ENCODE peak calls at places on chromosomes 16 and 17, in ten cellular contexts. A is ovary; F is breast epithelium; O is lung; M is Peyer's patch; J is effector memory CD4-positive, alpha-beta T cell; T is adipocyte; N is naive thymus-derived CD4-positive, alpha-beta T cell; B is SJSA1; R is adrenal gland. W is an unnamed sample.

GRCh38 chr17:41692722-41693521 is 4.2 kb downstream of the EIF1 start:
- DNase-seq in F (no peak), J (no peak), M (no peak), B (no peak), O (no peak), R (no peak), N (peak; percentile 26), A (no peak), T (peak; percentile 19), W (no peak)

GRCh38 chr16:77711775-77712174 is 10.5 kb upstream of the NUDT7 start:
- DNase-seq in T (no peak), F (no peak), B (no peak), J (no peak), R (no peak), A (no peak), O (no peak), N (no peak), M (no peak), W (no peak)

GRCh38 chr16:54291107-54291980 is 4.8 kb upstream of the IRX3 start:
- DNase-seq in F (no peak), B (no peak), J (no peak), T (no peak), N (no peak), M (no peak), O (no peak), R (no peak), A (no peak), W (no peak)

GRCh38 chr16:89827383-89828198 is 684 bp upstream of the SPIRE2 start:
- DNase-seq in B (peak; percentile 51), T (peak; percentile 63), F (peak; percentile 49), M (peak; percentile 74), N (no peak), A (no peak), R (peak; percentile 65), J (no peak), O (peak; percentile 50), W (no peak)

GRCh38 chr17:14468858-14469257 is 168.0 kb downstream of the HS3ST3B1 start:
- DNase-seq in M (no peak), O (no peak), N (no peak), A (no peak), F (no peak), J (no peak), B (no peak), R (no peak), T (no peak), W (no peak)

GRCh38 chr16:14500791-14501190 is 129.3 kb downstream of the PARN start:
- DNase-seq in O (no peak), R (no peak), A (no peak), F (no peak), B (no peak), N (no peak), M (no peak), J (no peak), T (peak; percentile 31), W (no peak)

GRCh38 chr17:68429881-68430280 is 27.4 kb downstream of the WIPI1 start:
- DNase-seq in A (no peak), O (no peak), B (no peak), M (no peak), N (no peak), R (no peak), F (no peak), T (no peak), J (no peak), W (no peak)

GRCh38 chr17:8275421-8276290 is 12.8 kb upstream of the RANGRF start:
- DNase-seq in T (no peak), R (no peak), J (no peak), F (no peak), N (no peak), B (no peak), O (no peak), A (no peak), M (no peak), W (no peak)

GRCh38 chr17:76137026-76137350 is 4.1 kb downstream of the FOXJ1 start:
- DNase-seq in T (no peak), A (no peak), B (no peak), O (no peak), N (no peak), F (no peak), M (no peak), J (no peak), R (no peak), W (no peak)

GRCh38 chr16:10343124-10343760 is 42.6 kb upstream of the ATF7IP2 start:
- DNase-seq in A (no peak), M (no peak), T (no peak), F (no peak), R (no peak), N (no peak), O (no peak), J (no peak), B (no peak), W (no peak)
- H3K9me3 ChIP-seq in A (peaks cover 5% of the 10 kb centered on the region), M (no peaks in the 10 kb centered on the region), T (peaks cover 15% of the 10 kb centered on the region), F (peaks cover 38% of the 10 kb centered on the region), R (peaks cover 15% of the 10 kb centered on the region), N (no peaks in the 10 kb centered on the region), O (no peaks in the 10 kb centered on the region), J (no peaks in the 10 kb centered on the region), B (peaks cover 6% of the 10 kb centered on the region), W (peaks cover 6% of the 10 kb centered on the region)

GRCh38 chr16:5323742-5324141 is 226.1 kb upstream of the EEF2KMT start:
- DNase-seq in T (no peak), F (no peak), O (no peak), N (no peak), R (no peak), B (no peak), A (no peak), J (no peak), M (no peak), W (no peak)

GRCh38 chr16:5321925-5322324 is 224.3 kb upstream of the EEF2KMT start:
- DNase-seq in T (no peak), O (no peak), A (no peak), F (no peak), B (no peak), R (no peak), J (no peak), M (no peak), N (no peak), W (no peak)

GRCh38 chr16:5315914-5316313 is 218.3 kb upstream of the EEF2KMT start:
- DNase-seq in A (no peak), N (no peak), T (no peak), R (no peak), B (no peak), F (no peak), O (no peak), J (no peak), M (no peak), W (no peak)

GRCh38 chr16:5323284-5323683 is 225.7 kb upstream of the EEF2KMT start:
- DNase-seq in B (no peak), N (no peak), M (no peak), A (no peak), O (no peak), T (no peak), R (no peak), F (no peak), J (no peak), W (no peak)

DNA sequence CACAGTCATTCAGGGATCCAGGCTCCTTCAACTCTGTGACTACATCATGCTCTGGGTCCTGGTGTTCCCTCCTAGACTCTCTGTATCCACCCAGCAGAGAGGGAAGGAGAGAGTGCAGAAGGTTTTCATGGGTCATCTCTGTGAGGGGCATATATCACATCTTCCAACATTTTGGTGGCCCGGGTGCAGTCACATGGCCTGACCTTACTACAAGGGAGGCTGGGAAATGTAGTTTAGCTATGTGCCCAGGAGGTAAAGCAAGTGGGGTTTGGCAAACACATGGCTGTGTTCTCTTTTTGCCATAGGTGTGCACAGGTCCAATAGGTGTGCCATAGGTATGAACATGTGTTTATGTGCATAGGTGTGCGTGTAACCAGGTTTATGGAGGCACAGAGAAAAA is 222.2 kb upstream of the EEF2KMT start:
- DNase-seq in B (no peak), M (no peak), O (no peak), A (no peak), F (no peak), T (no peak), R (no peak), N (no peak), J (no peak), W (no peak)
- H3K9me3 ChIP-seq in B (no peaks in the 10 kb centered on the region), M (no peaks in the 10 kb centered on the region), O (no peaks in the 10 kb centered on the region), A (no peaks in the 10 kb centered on the region), F (no peaks in the 10 kb centered on the region), T (peaks cover 3% of the 10 kb centered on the region), R (no peaks in the 10 kb centered on the region), N (no peaks in the 10 kb centered on the region), J (no peaks in the 10 kb centered on the region), W (no peaks in the 10 kb centered on the region)

DNA sequence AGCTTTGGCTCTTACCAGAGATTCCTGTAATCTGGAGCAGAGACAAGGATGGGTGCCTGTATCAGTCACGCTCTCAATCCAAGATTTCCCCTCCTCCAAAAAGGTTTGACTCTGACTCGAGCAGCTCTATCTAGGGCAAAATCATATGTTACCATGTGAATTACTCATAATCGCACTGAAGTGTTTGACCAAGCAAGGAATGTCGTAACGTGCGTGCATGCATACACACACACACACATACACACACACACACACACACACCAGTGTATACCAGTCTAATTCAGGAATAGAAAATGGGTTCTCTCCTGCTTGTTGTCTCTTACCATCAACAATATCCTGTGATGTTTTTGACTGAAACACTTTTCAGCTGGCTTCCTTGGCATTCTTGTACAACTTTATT is 835.1 kb downstream of the KCNJ2 start:
- DNase-seq in N (no peak), J (no peak), A (no peak), F (no peak), T (no peak), R (no peak), B (no peak), O (no peak), M (no peak), W (no peak)
- H3K9me3 ChIP-seq in N (no peaks in the 10 kb centered on the region), J (no peaks in the 10 kb centered on the region), A (no peaks in the 10 kb centered on the region), F (no peaks in the 10 kb centered on the region), T (no peaks in the 10 kb centered on the region), R (no peaks in the 10 kb centered on the region), B (peaks cover 3% of the 10 kb centered on the region), O (no peaks in the 10 kb centered on the region), M (no peaks in the 10 kb centered on the region), W (no peaks in the 10 kb centered on the region)

GRCh38 chr16:68575082-68575481 is 36.0 kb downstream of the ZFP90 start:
- DNase-seq in N (no peak), R (no peak), T (no peak), F (no peak), O (no peak), A (no peak), B (no peak), J (no peak), M (no peak), W (no peak)
- H3K9me3 ChIP-seq in N (peaks cover 29% of the 10 kb centered on the region), R (peaks cover 51% of the 10 kb centered on the region), T (peaks cover 86% of the 10 kb centered on the region), F (peaks cover 82% of the 10 kb centered on the region), O (peaks cover 21% of the 10 kb centered on the region), A (peaks cover 12% of the 10 kb centered on the region), B (peaks cover 30% of the 10 kb centered on the region), J (peaks cover 35% of the 10 kb centered on the region), M (no peaks in the 10 kb centered on the region), W (peaks cover 29% of the 10 kb centered on the region)

GRCh38 chr17:16551878-16552636 is 16.9 kb downstream of the ZNF287 start:
- DNase-seq in O (no peak), M (no peak), T (no peak), R (no peak), J (no peak), A (no peak), F (no peak), B (no peak), N (no peak), W (no peak)

DNA sequence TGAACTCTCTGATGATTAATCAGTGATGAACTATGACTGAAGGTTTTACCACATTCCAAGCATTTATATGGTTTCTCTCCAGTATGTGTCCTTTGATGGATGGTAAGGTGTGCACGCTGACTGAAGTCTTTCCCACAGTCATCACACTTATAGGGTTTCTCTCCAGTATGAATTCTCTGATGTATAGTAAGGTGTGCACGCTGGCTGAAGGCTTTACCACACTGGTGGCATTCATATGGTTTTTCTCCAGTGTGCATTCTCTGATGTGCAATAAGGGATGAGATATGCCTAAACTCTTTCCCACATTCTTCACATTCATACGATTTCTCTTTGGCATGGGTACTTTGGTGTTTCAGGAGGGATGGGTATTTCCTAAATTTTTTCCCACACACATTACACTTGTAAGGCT is 16.4 kb downstream of the ZNF287 start:
- DNase-seq in J (no peak), R (no peak), N (no peak), B (no peak), T (no peak), M (no peak), A (no peak), F (no peak), O (no peak), W (no peak)
- H3K9me3 ChIP-seq in J (peaks cover 55% of the 10 kb centered on the region), R (peaks cover 83% of the 10 kb centered on the region), N (peaks cover 24% of the 10 kb centered on the region), B (peaks cover 44% of the 10 kb centered on the region), T (peaks cover 100% of the 10 kb centered on the region), M (no peaks in the 10 kb centered on the region), A (peaks cover 29% of the 10 kb centered on the region), F (peaks cover 65% of the 10 kb centered on the region), O (peaks cover 48% of the 10 kb centered on the region), W (peaks cover 46% of the 10 kb centered on the region)